ENCODE peak calls at places on chromosomes 6 and 20, in four cellular contexts. U, N, S and M are unnamed samples.

GRCh38 chr6:156780962-156781705 is 4.0 kb downstream of the ARID1B start:
- DNase-seq in U (no peak), N (no peak), S (no peak), M (no peak)

GRCh38 chr6:22320750-22321149 is 23.9 kb upstream of the PRL start:
- DNase-seq in S (no peak), N (no peak), U (peak), M (no peak)

GRCh38 chr6:30150671-30151395 is 10.2 kb downstream of the TRIM10 start:
- DNase-seq in U (no peak), N (no peak), S (no peak), M (no peak)

GRCh38 chr6:45946352-45946751 is 69.3 kb downstream of the CLIC5 start:
- DNase-seq in S (no peak), N (no peak), U (no peak), M (no peak)

GRCh38 chr6:22328499-22328898 is 31.7 kb upstream of the PRL start:
- DNase-seq in N (no peak), U (no peak), S (no peak), M (no peak)

GRCh38 chr6:138572200-138572875 is 73.0 kb upstream of the NHSL1 start:
- DNase-seq in U (no peak), S (peak), N (no peak), M (peak)

GRCh38 chr6:145731432-145731831 is 3.9 kb downstream of the EPM2A start:
- DNase-seq in N (no peak), U (no peak), S (no peak), M (no peak)

GRCh38 chr6:6619415-6619814 is 30.9 kb downstream of the LY86 start:
- DNase-seq in N (no peak), S (no peak), U (no peak), M (no peak)

GRCh38 chr6:44029489-44030185 is 97.6 kb downstream of the MRPL14 start:
- DNase-seq in N (no peak), U (no peak), S (no peak), M (peak)

GRCh38 chr20:23349338-23350006 is 1.1 kb upstream of the NXT1 start:
- DNase-seq in N (no peak), U (no peak), S (no peak), M (no peak)

GRCh38 chr20:23350007-23350854 is at the start of gene NXT1:
- DNase-seq in U (peak), S (peak), N (peak), M (peak)

GRCh38 chr20:23347791-23348190 is 2.8 kb upstream of the NXT1 start:
- DNase-seq in N (no peak), S (no peak), U (no peak), M (no peak)

GRCh38 chr20:23356203-23356602 is 5.6 kb downstream of the NXT1 start:
- DNase-seq in S (no peak), N (no peak), U (no peak), M (peak)

GRCh38 chr20:23350855-23351838 is 556 bp downstream of the NXT1 start:
- DNase-seq in S (no peak), U (no peak), N (peak), M (peak)
- TF ChIP-seq CTCF in S (no peak), U (no peak), N (no peak), M (no peak)

DNA sequence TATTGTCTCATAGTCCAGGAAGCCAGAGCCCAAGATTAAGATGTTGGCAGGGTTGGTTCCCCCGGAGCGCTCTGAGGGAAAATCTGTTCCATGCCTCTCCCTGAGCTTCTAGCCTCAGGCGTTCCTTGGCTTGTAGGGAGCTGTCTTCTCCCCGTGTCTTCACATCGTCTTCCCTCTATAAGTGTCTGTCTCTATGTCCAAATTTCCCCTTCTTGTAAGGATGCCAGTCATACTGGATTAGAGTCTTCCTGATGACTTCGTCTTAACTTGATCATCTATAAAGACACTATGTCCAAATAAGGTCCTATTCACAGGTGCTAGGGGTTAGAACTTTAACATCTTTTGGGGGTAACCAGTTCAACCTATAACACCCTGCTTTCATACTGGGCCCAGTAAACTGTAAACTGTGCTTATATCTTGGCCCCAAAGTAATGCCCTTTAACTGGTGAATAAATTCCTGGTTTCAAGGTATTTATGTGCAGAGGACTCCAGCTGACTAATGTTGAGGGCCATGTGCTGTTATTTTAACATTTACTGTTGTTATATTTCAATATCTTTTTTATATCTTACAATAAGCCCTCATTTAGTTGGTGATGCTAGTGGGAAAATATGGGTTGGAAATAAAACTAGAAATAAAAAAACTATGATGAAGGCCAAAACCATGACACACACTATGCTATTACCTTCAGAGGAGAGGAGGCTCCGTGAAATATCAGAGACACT is 101.7 kb upstream of the IYD start:
- DNase-seq in S (no peak), U (no peak), N (no peak), M (no peak)
- H3K4me3 ChIP-seq in S (no peak), U (no peak), N (no peak), M (no peak)

GRCh38 chr6:33779305-33779704 is 9.6 kb downstream of the LEMD2 start:
- DNase-seq in S (no peak), U (no peak), N (no peak), M (no peak)
- TF ChIP-seq CTCF in S (no peak), U (no peak), N (no peak), M (no peak)

DNA sequence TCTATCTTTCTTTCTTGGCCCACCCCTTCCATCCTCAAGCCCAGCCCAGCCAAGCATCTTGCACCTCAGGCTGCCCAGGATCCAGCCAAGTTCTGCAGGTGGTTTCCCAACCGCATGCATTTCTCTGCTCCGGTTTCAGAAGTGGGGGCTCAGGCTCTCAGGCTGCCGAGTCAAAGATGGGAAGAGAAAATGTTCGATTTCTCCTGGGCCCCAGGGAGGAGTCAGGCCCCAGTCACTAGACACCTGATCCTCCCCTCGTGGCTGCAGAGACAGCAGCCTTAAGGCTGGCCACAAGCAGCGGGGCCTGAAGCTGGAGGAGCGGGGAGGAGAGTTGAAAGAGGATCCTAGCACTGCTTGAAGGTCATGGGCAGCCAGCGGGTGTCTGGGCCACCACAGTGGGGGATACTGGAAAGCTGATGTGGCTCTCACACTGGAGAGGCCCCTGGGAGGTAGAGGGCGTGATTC is 42.2 kb upstream of the ZFAND3 start:
- DNase-seq in S (no peak), N (peak), U (no peak), M (no peak)
- H3K4me3 ChIP-seq in S (no peak), N (no peak), U (no peak), M (no peak)

GRCh38 chr20:19816386-19816785 is 58.3 kb downstream of the RIN2 start:
- DNase-seq in N (no peak), U (no peak), S (no peak), M (no peak)

GRCh38 chr20:19813839-19814238 is 55.8 kb downstream of the RIN2 start:
- DNase-seq in N (no peak), U (no peak), S (no peak), M (no peak)

GRCh38 chr20:19814241-19814640 is 56.2 kb downstream of the RIN2 start:
- DNase-seq in N (no peak), U (no peak), S (no peak), M (no peak)

GRCh38 chr20:19817017-19817416 is 59.0 kb downstream of the RIN2 start:
- DNase-seq in U (peak), S (no peak), N (no peak), M (no peak)

DNA sequence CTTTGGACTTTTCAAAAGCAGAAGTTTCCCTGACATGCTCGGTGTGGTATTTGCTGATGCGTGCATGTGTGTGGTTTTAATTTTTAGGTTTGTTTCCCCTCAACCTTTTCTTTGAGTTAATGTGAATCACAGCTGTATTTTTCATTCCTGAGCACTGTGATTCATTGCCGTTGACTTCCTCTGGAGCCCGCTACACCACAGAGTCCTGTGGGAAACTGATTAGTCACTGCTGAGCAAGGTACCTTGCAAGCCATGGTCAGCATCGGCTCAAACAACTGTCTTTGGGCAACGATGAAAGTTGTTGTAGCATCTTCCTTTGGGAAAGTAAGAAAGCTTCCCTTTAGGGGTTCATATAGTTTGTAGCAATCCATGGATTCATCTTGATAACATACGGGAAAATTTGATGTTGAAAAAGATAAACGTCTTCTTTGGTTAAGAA is 57.5 kb downstream of the RIN2 start:
- DNase-seq in U (peak), N (peak), S (no peak), M (no peak)
- TF ChIP-seq CTCF in U (no peak), N (no peak), S (no peak), M (no peak)